ENCODE peak calls at places on chromosomes 7 and 10, in nine cellular contexts. V, P, A, F, G, B, H, R and I are unnamed samples.

GRCh38 chr10:118698421-118698820 is 56.3 kb downstream of the CACUL1 start:
- DNase-seq in V (no peak), P (no peak), A (no peak), F (peak), G (peak), B (peak), H (peak), R (no peak), I (peak)

GRCh38 chr7:14902589-14902963 is at the start of gene DGKB:
- DNase-seq in V (peak), P (no peak), A (no peak), F (no peak), G (peak), B (no peak), H (no peak), R (peak), I (no peak)

GRCh38 chr7:133445617-133446016 is 192.7 kb downstream of the EXOC4 start:
- DNase-seq in V (no peak), P (no peak), A (no peak), F (no peak), G (no peak), B (no peak), H (no peak), R (no peak), I (no peak)

GRCh38 chr10:22927163-22927562 is 690 bp upstream of the ARMC3 start:
- DNase-seq in V (no peak), P (no peak), A (no peak), F (no peak), G (no peak), B (no peak), H (no peak), R (no peak), I (no peak)

GRCh38 chr10:96130326-96130758 is 245 bp downstream of the ZNF518A start:
- DNase-seq in V (peak), P (no peak), A (no peak), F (peak), G (peak), B (peak), H (peak), R (peak), I (peak)

GRCh38 chr10:30422981-30423654 is 10.9 kb upstream of the MAP3K8 start:
- DNase-seq in V (no peak), P (no peak), A (no peak), F (no peak), G (no peak), B (no peak), H (no peak), R (peak), I (peak)

GRCh38 chr7:77813180-77813579 is 14.6 kb downstream of the PHTF2 start:
- DNase-seq in V (no peak), P (no peak), A (no peak), F (no peak), G (no peak), B (no peak), H (no peak), R (no peak), I (no peak)

GRCh38 chr10:132397036-132397541 is at the start of gene PWWP2B:
- DNase-seq in V (no peak), P (no peak), A (peak), F (peak), G (peak), B (no peak), H (no peak), R (no peak), I (peak)

GRCh38 chr10:91006752-91007346 is 86.0 kb upstream of the ANKRD1 start:
- DNase-seq in V (no peak), P (no peak), A (peak), F (no peak), G (no peak), B (no peak), H (peak), R (no peak), I (no peak)

GRCh38 chr7:123682690-123683089 is 27.0 kb downstream of the LMOD2 start:
- DNase-seq in V (peak), P (peak), A (peak), F (no peak), G (peak), B (no peak), H (no peak), R (no peak), I (peak)

GRCh38 chr10:7625836-7626235 is 40.9 kb downstream of the ITIH5 start:
- DNase-seq in V (no peak), P (peak), A (no peak), F (no peak), G (no peak), B (no peak), H (no peak), R (no peak), I (no peak)

GRCh38 chr10:106705576-106706526 is 458.7 kb downstream of the SORCS1 start:
- DNase-seq in V (no peak), P (peak), A (no peak), F (no peak), G (peak), B (no peak), H (peak), R (no peak), I (peak)

GRCh38 chr10:104080762-104081161 is 4.9 kb downstream of the COL17A1 start:
- DNase-seq in V (no peak), P (peak), A (peak), F (no peak), G (peak), B (no peak), H (no peak), R (no peak), I (peak)

GRCh38 chr10:51838506-51838905 is 139.1 kb upstream of the CSTF2T start:
- DNase-seq in V (no peak), P (no peak), A (no peak), F (no peak), G (no peak), B (no peak), H (no peak), R (no peak), I (no peak)

GRCh38 chr10:77602913-77603528 is 34.6 kb downstream of the KCNMA1 start:
- DNase-seq in V (no peak), P (no peak), A (no peak), F (no peak), G (no peak), B (no peak), H (no peak), R (peak), I (no peak)

GRCh38 chr10:18202600-18203150 is 62.5 kb downstream of the CACNB2 start:
- DNase-seq in V (no peak), P (no peak), A (no peak), F (no peak), G (no peak), B (no peak), H (no peak), R (no peak), I (no peak)

GRCh38 chr10:29859521-29860130 is 199.8 kb downstream of the JCAD start:
- DNase-seq in V (no peak), P (no peak), A (no peak), F (no peak), G (no peak), B (no peak), H (no peak), R (no peak), I (no peak)

GRCh38 chr7:24029068-24029467 is 254.9 kb upstream of the NPY start:
- DNase-seq in V (no peak), P (no peak), A (no peak), F (no peak), G (no peak), B (no peak), H (no peak), R (no peak), I (no peak)

GRCh38 chr7:25951414-25952276 is 200.4 kb upstream of the NFE2L3 start:
- DNase-seq in V (peak), P (no peak), A (no peak), F (no peak), G (peak), B (no peak), H (no peak), R (no peak), I (no peak)

GRCh38 chr7:70678621-70679251 is 453.2 kb upstream of the GALNT17 start:
- DNase-seq in V (no peak), P (no peak), A (no peak), F (no peak), G (no peak), B (no peak), H (no peak), R (no peak), I (no peak)

GRCh38 chr7:30785786-30786185 is 14.6 kb downstream of the MINDY4 start:
- DNase-seq in V (peak), P (no peak), A (no peak), F (no peak), G (no peak), B (no peak), H (no peak), R (no peak), I (no peak)

GRCh38 chr7:5526190-5527037 is 102.8 kb upstream of the TNRC18 start:
- DNase-seq in V (no peak), P (no peak), A (peak), F (peak), G (no peak), B (peak), H (no peak), R (no peak), I (peak)

GRCh38 chr10:14611971-14612693 is 162.6 kb downstream of the FAM107B start:
- DNase-seq in V (no peak), P (no peak), A (no peak), F (no peak), G (no peak), B (no peak), H (no peak), R (no peak), I (no peak)

GRCh38 chr7:143419880-143420279 is 11.2 kb upstream of the EPHA1 start:
- DNase-seq in V (no peak), P (no peak), A (no peak), F (no peak), G (no peak), B (no peak), H (no peak), R (no peak), I (no peak)

GRCh38 chr10:124064676-124065075 is 28.7 kb downstream of the CHST15 start:
- DNase-seq in V (no peak), P (no peak), A (no peak), F (no peak), G (no peak), B (no peak), H (no peak), R (peak), I (no peak)

GRCh38 chr10:6918305-6918704 is 338.2 kb upstream of the PRKCQ start:
- DNase-seq in V (no peak), P (no peak), A (no peak), F (peak), G (peak), B (peak), H (no peak), R (no peak), I (no peak)

GRCh38 chr10:29736325-29737208 is 101.8 kb upstream of the SVIL start:
- DNase-seq in V (peak), P (no peak), A (no peak), F (peak), G (peak), B (no peak), H (no peak), R (peak), I (peak)